ENCODE peak calls at places on chromosomes 11 and 22, in ten cellular contexts. One of them, this sample, is unnamed.
A peak's percentile ranks its signal among the peaks of the same experiment; 100 is the strongest.

GRCh38 chr11:8219257-8220021 is 44.2 kb downstream of the LMO1 start:
- DNase-seq in left ventricle myocardium inferior: no peak
- DNase-seq in AG04450: peak; percentile 15
- DNase-seq in IMR-90: peak; percentile 55
- DNase-seq in tibial artery: no peak
- DNase-seq in heart right ventricle: no peak
- DNase-seq in HAP-1: peak; percentile 78
- DNase-seq in CD4-positive, alpha-beta T cell: no peak
- DNase-seq in esophagus squamous epithelium: no peak
- DNase-seq in Peyer's patch: peak; percentile 79
- DNase-seq in this sample: peak; percentile 53

GRCh38 chr11:64796047-64796756 is 6.8 kb downstream of the MAP4K2 start:
- DNase-seq in IMR-90: no peak
- DNase-seq in tibial artery: no peak
- DNase-seq in heart right ventricle: no peak
- DNase-seq in esophagus squamous epithelium: no peak
- DNase-seq in AG04450: no peak
- DNase-seq in CD4-positive, alpha-beta T cell: no peak
- DNase-seq in left ventricle myocardium inferior: no peak
- DNase-seq in Peyer's patch: no peak
- DNase-seq in HAP-1: no peak
- DNase-seq in this sample: no peak

GRCh38 chr22:39185601-39186012 is 33.1 kb upstream of the CBX7 start:
- DNase-seq in Peyer's patch: no peak
- DNase-seq in esophagus squamous epithelium: no peak
- DNase-seq in HAP-1: no peak
- DNase-seq in left ventricle myocardium inferior: peak; percentile 80
- DNase-seq in heart right ventricle: peak; percentile 80
- DNase-seq in tibial artery: no peak
- DNase-seq in AG04450: no peak
- DNase-seq in CD4-positive, alpha-beta T cell: no peak
- DNase-seq in IMR-90: peak; percentile 49
- DNase-seq in this sample: no peak

GRCh38 chr11:16632295-16633200 is 105.9 kb upstream of the C11orf58 start:
- DNase-seq in CD4-positive, alpha-beta T cell: no peak
- DNase-seq in AG04450: no peak
- DNase-seq in Peyer's patch: no peak
- DNase-seq in IMR-90: peak; percentile 21
- DNase-seq in heart right ventricle: no peak
- DNase-seq in left ventricle myocardium inferior: no peak
- DNase-seq in tibial artery: no peak
- DNase-seq in esophagus squamous epithelium: no peak
- DNase-seq in HAP-1: peak; percentile 32
- DNase-seq in this sample: peak; percentile 35

GRCh38 chr11:9619004-9619403 is 44.9 kb upstream of the SWAP70 start:
- DNase-seq in AG04450: no peak
- DNase-seq in left ventricle myocardium inferior: no peak
- DNase-seq in CD4-positive, alpha-beta T cell: no peak
- DNase-seq in esophagus squamous epithelium: no peak
- DNase-seq in tibial artery: no peak
- DNase-seq in HAP-1: no peak
- DNase-seq in heart right ventricle: no peak
- DNase-seq in IMR-90: no peak
- DNase-seq in Peyer's patch: no peak
- DNase-seq in this sample: no peak

GRCh38 chr11:129167315-129167714 is 24.8 kb downstream of the ARHGAP32 start:
- DNase-seq in esophagus squamous epithelium: no peak
- DNase-seq in Peyer's patch: no peak
- DNase-seq in heart right ventricle: no peak
- DNase-seq in left ventricle myocardium inferior: no peak
- DNase-seq in AG04450: no peak
- DNase-seq in CD4-positive, alpha-beta T cell: no peak
- DNase-seq in tibial artery: no peak
- DNase-seq in IMR-90: peak; percentile 9
- DNase-seq in HAP-1: no peak
- DNase-seq in this sample: no peak

GRCh38 chr11:45927684-45928413 is 5.4 kb downstream of the LARGE2 start:
- DNase-seq in HAP-1: no peak
- DNase-seq in AG04450: no peak
- DNase-seq in tibial artery: no peak
- DNase-seq in Peyer's patch: peak; percentile 44
- DNase-seq in IMR-90: no peak
- DNase-seq in left ventricle myocardium inferior: peak; percentile 5
- DNase-seq in CD4-positive, alpha-beta T cell: no peak
- DNase-seq in heart right ventricle: no peak
- DNase-seq in esophagus squamous epithelium: no peak
- DNase-seq in this sample: no peak

GRCh38 chr11:132450631-132451030 is 1080.2 kb downstream of the NTM start:
- DNase-seq in left ventricle myocardium inferior: no peak
- DNase-seq in IMR-90: no peak
- DNase-seq in esophagus squamous epithelium: no peak
- DNase-seq in HAP-1: no peak
- DNase-seq in Peyer's patch: no peak
- DNase-seq in tibial artery: no peak
- DNase-seq in AG04450: no peak
- DNase-seq in heart right ventricle: no peak
- DNase-seq in CD4-positive, alpha-beta T cell: no peak
- DNase-seq in this sample: no peak

GRCh38 chr11:107018902-107019493 is 722 bp upstream of the GUCY1A2 start:
- DNase-seq in tibial artery: peak; percentile 43
- DNase-seq in CD4-positive, alpha-beta T cell: no peak
- DNase-seq in Peyer's patch: peak; percentile 46
- DNase-seq in HAP-1: peak; percentile 32
- DNase-seq in IMR-90: peak; percentile 61
- DNase-seq in esophagus squamous epithelium: no peak
- DNase-seq in AG04450: peak; percentile 16
- DNase-seq in heart right ventricle: peak; percentile 56
- DNase-seq in left ventricle myocardium inferior: peak; percentile 50
- DNase-seq in this sample: peak; percentile 3

GRCh38 chr11:99019676-99020075 is 1.1 kb upstream of the CNTN5 start:
- DNase-seq in Peyer's patch: no peak
- DNase-seq in heart right ventricle: no peak
- DNase-seq in HAP-1: no peak
- DNase-seq in AG04450: no peak
- DNase-seq in IMR-90: no peak
- DNase-seq in CD4-positive, alpha-beta T cell: no peak
- DNase-seq in tibial artery: no peak
- DNase-seq in left ventricle myocardium inferior: no peak
- DNase-seq in esophagus squamous epithelium: no peak
- DNase-seq in this sample: no peak

GRCh38 chr11:36186340-36186739 is 102.9 kb downstream of the COMMD9 start:
- DNase-seq in CD4-positive, alpha-beta T cell: no peak
- DNase-seq in IMR-90: peak; percentile 87
- DNase-seq in Peyer's patch: no peak
- DNase-seq in esophagus squamous epithelium: no peak
- DNase-seq in HAP-1: no peak
- DNase-seq in AG04450: peak; percentile 61
- DNase-seq in tibial artery: no peak
- DNase-seq in heart right ventricle: no peak
- DNase-seq in left ventricle myocardium inferior: no peak
- DNase-seq in this sample: no peak

GRCh38 chr11:75492181-75492820 is 33.4 kb downstream of the GDPD5 start:
- DNase-seq in left ventricle myocardium inferior: no peak
- DNase-seq in CD4-positive, alpha-beta T cell: peak; percentile 61
- DNase-seq in IMR-90: peak; percentile 20
- DNase-seq in HAP-1: no peak
- DNase-seq in heart right ventricle: no peak
- DNase-seq in Peyer's patch: peak; percentile 74
- DNase-seq in tibial artery: no peak
- DNase-seq in esophagus squamous epithelium: no peak
- DNase-seq in AG04450: no peak
- DNase-seq in this sample: peak; percentile 20

GRCh38 chr11:77046060-77046501 is 11.9 kb downstream of the B3GNT6 start:
- DNase-seq in left ventricle myocardium inferior: no peak
- DNase-seq in IMR-90: no peak
- DNase-seq in esophagus squamous epithelium: no peak
- DNase-seq in AG04450: no peak
- DNase-seq in Peyer's patch: peak; percentile 72
- DNase-seq in heart right ventricle: peak; percentile 29
- DNase-seq in tibial artery: no peak
- DNase-seq in CD4-positive, alpha-beta T cell: peak; percentile 50
- DNase-seq in HAP-1: peak; percentile 79
- DNase-seq in this sample: peak; percentile 68

GRCh38 chr22:26579331-26579886 is 10.5 kb downstream of the TPST2 start:
- DNase-seq in IMR-90: no peak
- DNase-seq in tibial artery: no peak
- DNase-seq in esophagus squamous epithelium: no peak
- DNase-seq in heart right ventricle: peak; percentile 25
- DNase-seq in HAP-1: no peak
- DNase-seq in AG04450: no peak
- DNase-seq in Peyer's patch: peak; percentile 80
- DNase-seq in left ventricle myocardium inferior: no peak
- DNase-seq in CD4-positive, alpha-beta T cell: peak; percentile 51
- DNase-seq in this sample: peak; percentile 26

GRCh38 chr11:58768137-58768536 is 36.4 kb upstream of the GLYAT start:
- DNase-seq in HAP-1: no peak
- DNase-seq in AG04450: no peak
- DNase-seq in esophagus squamous epithelium: no peak
- DNase-seq in heart right ventricle: no peak
- DNase-seq in Peyer's patch: no peak
- DNase-seq in CD4-positive, alpha-beta T cell: no peak
- DNase-seq in left ventricle myocardium inferior: no peak
- DNase-seq in tibial artery: no peak
- DNase-seq in IMR-90: no peak
- DNase-seq in this sample: no peak
- H3K9me3 ChIP-seq in HAP-1: no peaks in the 10 kb centered on the region
- H3K9me3 ChIP-seq in AG04450: no peaks in the 10 kb centered on the region
- H3K9me3 ChIP-seq in esophagus squamous epithelium: no peaks in the 10 kb centered on the region
- H3K9me3 ChIP-seq in heart right ventricle: no peaks in the 10 kb centered on the region
- H3K9me3 ChIP-seq in Peyer's patch: no peaks in the 10 kb centered on the region
- H3K9me3 ChIP-seq in CD4-positive, alpha-beta T cell: no peaks in the 10 kb centered on the region
- H3K9me3 ChIP-seq in left ventricle myocardium inferior: no peaks in the 10 kb centered on the region
- H3K9me3 ChIP-seq in tibial artery: no peaks in the 10 kb centered on the region
- H3K9me3 ChIP-seq in IMR-90: no peaks in the 10 kb centered on the region
- H3K9me3 ChIP-seq in this sample: no peaks in the 10 kb centered on the region

DNA sequence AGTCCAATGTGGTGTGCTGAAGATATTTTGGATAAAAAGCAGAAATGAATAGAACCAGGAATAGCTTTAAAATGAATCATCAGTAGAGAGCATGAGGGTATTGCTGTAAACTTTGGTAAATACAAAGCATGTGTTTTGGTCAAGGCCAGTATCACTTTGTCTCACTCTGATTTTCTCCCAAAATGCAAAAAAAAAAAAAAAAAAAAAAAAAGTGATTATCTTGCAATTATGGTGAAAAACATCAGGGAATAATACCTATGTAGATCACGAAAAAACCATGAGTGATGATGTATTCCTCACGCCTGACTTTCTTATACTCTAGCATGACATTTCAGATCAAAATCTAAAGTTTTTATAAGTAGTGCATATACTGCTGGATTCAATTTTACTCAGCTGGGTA is 897.9 kb upstream of the FAT3 start:
- DNase-seq in HAP-1: no peak
- DNase-seq in esophagus squamous epithelium: no peak
- DNase-seq in tibial artery: no peak
- DNase-seq in AG04450: no peak
- DNase-seq in IMR-90: no peak
- DNase-seq in Peyer's patch: no peak
- DNase-seq in left ventricle myocardium inferior: no peak
- DNase-seq in CD4-positive, alpha-beta T cell: no peak
- DNase-seq in heart right ventricle: no peak
- DNase-seq in this sample: no peak
- H3K9me3 ChIP-seq in HAP-1: no peaks in the 10 kb centered on the region
- H3K9me3 ChIP-seq in esophagus squamous epithelium: peaks cover 6% of the 10 kb centered on the region
- H3K9me3 ChIP-seq in tibial artery: peaks cover 6% of the 10 kb centered on the region
- H3K9me3 ChIP-seq in AG04450: peaks cover 4% of the 10 kb centered on the region
- H3K9me3 ChIP-seq in IMR-90: no peaks in the 10 kb centered on the region
- H3K9me3 ChIP-seq in Peyer's patch: peaks cover 4% of the 10 kb centered on the region
- H3K9me3 ChIP-seq in left ventricle myocardium inferior: peaks cover 6% of the 10 kb centered on the region
- H3K9me3 ChIP-seq in CD4-positive, alpha-beta T cell: no peaks in the 10 kb centered on the region
- H3K9me3 ChIP-seq in heart right ventricle: no peaks in the 10 kb centered on the region
- H3K9me3 ChIP-seq in this sample: no peaks in the 10 kb centered on the region

GRCh38 chr22:50248192-50249084 is 2.6 kb downstream of the HDAC10 start:
- DNase-seq in tibial artery: no peak
- DNase-seq in IMR-90: no peak
- DNase-seq in CD4-positive, alpha-beta T cell: no peak
- DNase-seq in AG04450: no peak
- DNase-seq in HAP-1: no peak
- DNase-seq in left ventricle myocardium inferior: no peak
- DNase-seq in esophagus squamous epithelium: no peak
- DNase-seq in Peyer's patch: no peak
- DNase-seq in heart right ventricle: no peak
- DNase-seq in this sample: no peak

GRCh38 chr22:50249382-50250248 is 1.4 kb downstream of the HDAC10 start:
- DNase-seq in left ventricle myocardium inferior: no peak
- DNase-seq in heart right ventricle: no peak
- DNase-seq in CD4-positive, alpha-beta T cell: no peak
- DNase-seq in HAP-1: no peak
- DNase-seq in IMR-90: no peak
- DNase-seq in AG04450: no peak
- DNase-seq in Peyer's patch: no peak
- DNase-seq in esophagus squamous epithelium: no peak
- DNase-seq in tibial artery: no peak
- DNase-seq in this sample: no peak

GRCh38 chr22:50250555-50251471 is at the start of gene HDAC10:
- DNase-seq in Peyer's patch: peak; percentile 93
- DNase-seq in left ventricle myocardium inferior: peak; percentile 84
- DNase-seq in esophagus squamous epithelium: no peak
- DNase-seq in HAP-1: peak; percentile 91
- DNase-seq in heart right ventricle: peak; percentile 85
- DNase-seq in CD4-positive, alpha-beta T cell: peak; percentile 76
- DNase-seq in tibial artery: peak; percentile 67
- DNase-seq in IMR-90: peak; percentile 74
- DNase-seq in AG04450: no peak
- DNase-seq in this sample: peak; percentile 85

GRCh38 chr22:50251472-50252054 is 498 bp upstream of the HDAC10 start:
- DNase-seq in HAP-1: no peak
- DNase-seq in esophagus squamous epithelium: no peak
- DNase-seq in CD4-positive, alpha-beta T cell: no peak
- DNase-seq in IMR-90: no peak
- DNase-seq in tibial artery: no peak
- DNase-seq in left ventricle myocardium inferior: no peak
- DNase-seq in Peyer's patch: no peak
- DNase-seq in heart right ventricle: no peak
- DNase-seq in AG04450: no peak
- DNase-seq in this sample: no peak

GRCh38 chr22:50250249-50250554 is 863 bp downstream of the HDAC10 start:
- DNase-seq in AG04450: no peak
- DNase-seq in tibial artery: no peak
- DNase-seq in Peyer's patch: no peak
- DNase-seq in HAP-1: no peak
- DNase-seq in left ventricle myocardium inferior: no peak
- DNase-seq in CD4-positive, alpha-beta T cell: no peak
- DNase-seq in heart right ventricle: no peak
- DNase-seq in IMR-90: no peak
- DNase-seq in esophagus squamous epithelium: no peak
- DNase-seq in this sample: no peak
- H3K9me3 ChIP-seq in AG04450: no peaks in the 10 kb centered on the region
- H3K9me3 ChIP-seq in tibial artery: no peaks in the 10 kb centered on the region
- H3K9me3 ChIP-seq in Peyer's patch: no peaks in the 10 kb centered on the region
- H3K9me3 ChIP-seq in HAP-1: no peaks in the 10 kb centered on the region
- H3K9me3 ChIP-seq in left ventricle myocardium inferior: no peaks in the 10 kb centered on the region
- H3K9me3 ChIP-seq in CD4-positive, alpha-beta T cell: no peaks in the 10 kb centered on the region
- H3K9me3 ChIP-seq in heart right ventricle: no peaks in the 10 kb centered on the region
- H3K9me3 ChIP-seq in IMR-90: no peaks in the 10 kb centered on the region
- H3K9me3 ChIP-seq in esophagus squamous epithelium: no peaks in the 10 kb centered on the region
- H3K9me3 ChIP-seq in this sample: no peaks in the 10 kb centered on the region

DNA sequence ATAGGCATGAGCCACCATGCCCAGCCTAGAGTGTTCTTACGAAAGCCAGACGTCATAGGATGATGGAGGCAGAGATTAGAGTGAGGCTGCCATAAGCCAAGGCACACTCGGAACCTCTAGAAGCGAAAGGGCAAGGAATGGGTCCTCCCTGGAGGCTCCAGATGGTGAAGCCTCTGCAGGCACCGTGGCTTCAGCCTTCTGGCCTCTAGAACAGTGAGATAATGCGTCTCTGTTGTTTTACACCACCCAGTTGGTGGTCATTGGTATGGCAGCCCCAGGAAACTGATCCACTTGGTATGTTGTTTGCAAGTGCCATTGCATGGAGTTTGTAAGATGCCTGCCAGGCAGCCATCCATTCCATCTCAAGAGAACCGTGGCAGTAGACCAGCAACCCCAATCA is 791.0 kb downstream of the TBC1D22A start:
- DNase-seq in CD4-positive, alpha-beta T cell: no peak
- DNase-seq in Peyer's patch: no peak
- DNase-seq in heart right ventricle: no peak
- DNase-seq in left ventricle myocardium inferior: no peak
- DNase-seq in IMR-90: no peak
- DNase-seq in HAP-1: no peak
- DNase-seq in AG04450: no peak
- DNase-seq in esophagus squamous epithelium: no peak
- DNase-seq in tibial artery: no peak
- DNase-seq in this sample: no peak
- H3K9me3 ChIP-seq in CD4-positive, alpha-beta T cell: no peaks in the 10 kb centered on the region
- H3K9me3 ChIP-seq in Peyer's patch: no peaks in the 10 kb centered on the region
- H3K9me3 ChIP-seq in heart right ventricle: no peaks in the 10 kb centered on the region
- H3K9me3 ChIP-seq in left ventricle myocardium inferior: no peaks in the 10 kb centered on the region
- H3K9me3 ChIP-seq in IMR-90: peaks cover 31% of the 10 kb centered on the region
- H3K9me3 ChIP-seq in HAP-1: no peaks in the 10 kb centered on the region
- H3K9me3 ChIP-seq in AG04450: peaks cover 58% of the 10 kb centered on the region
- H3K9me3 ChIP-seq in esophagus squamous epithelium: no peaks in the 10 kb centered on the region
- H3K9me3 ChIP-seq in tibial artery: no peaks in the 10 kb centered on the region
- H3K9me3 ChIP-seq in this sample: no peaks in the 10 kb centered on the region